ENCODE peak calls at places on chromosomes 2 and 18, in five cellular contexts. Y is H9, H is HFF-Myc, N is neural crest cell, J is foreskin keratinocyte. G is an unnamed sample.
A peak's percentile ranks its signal among the peaks of the same experiment; 100 is the strongest.

GRCh38 chr2:26914963-26915310 is 55.5 kb upstream of the MAPRE3 start:
- DNase-seq in Y (no peak), H (no peak), N (no peak), J (no peak), G (no peak)

GRCh38 chr2:45074713-45075112 is 65.5 kb upstream of the SIX2 start:
- DNase-seq in Y (peak; percentile 15), H (no peak), N (no peak), J (no peak), G (no peak)

GRCh38 chr2:177393381-177393780 is 808 bp downstream of the AGPS start:
- DNase-seq in Y (no peak), H (no peak), N (no peak), J (no peak), G (no peak)

GRCh38 chr2:15311926-15312325 is 249.2 kb downstream of the NBAS start:
- DNase-seq in Y (no peak), H (no peak), N (no peak), J (no peak), G (no peak)

GRCh38 chr2:217703102-217703501 is 299.7 kb downstream of the TNS1 start:
- DNase-seq in Y (no peak), H (no peak), N (no peak), J (no peak), G (no peak)

GRCh38 chr2:224971214-224971613 is 71.1 kb downstream of the DOCK10 start:
- DNase-seq in Y (peak; percentile 85), H (no peak), N (no peak), J (no peak), G (no peak)

GRCh38 chr2:43610361-43610760 is 14.5 kb upstream of the THADA start:
- DNase-seq in Y (no peak), H (no peak), N (no peak), J (no peak), G (no peak)

GRCh38 chr2:49332415-49332814 is 178.1 kb upstream of the FSHR start:
- DNase-seq in Y (no peak), H (no peak), N (no peak), J (no peak), G (no peak)

GRCh38 chr2:24754985-24755690 is 38.1 kb downstream of the PTRHD1 start:
- DNase-seq in Y (no peak), H (no peak), N (no peak), J (peak; percentile 2), G (no peak)

GRCh38 chr2:10465915-10466314 is 17.8 kb upstream of the ODC1 start:
- DNase-seq in Y (no peak), H (no peak), N (no peak), J (no peak), G (no peak)

GRCh38 chr2:216315817-216316603 is 56.3 kb downstream of the MARCHF4 start:
- DNase-seq in Y (peak; percentile 42), H (no peak), N (peak; percentile 20), J (peak; percentile 58), G (peak; percentile 26)

GRCh38 chr2:53670351-53670750 is 97.3 kb upstream of the CHAC2 start:
- DNase-seq in Y (no peak), H (no peak), N (no peak), J (no peak), G (no peak)

GRCh38 chr18:49628119-49628518 is 66.3 kb downstream of the LIPG start:
- DNase-seq in Y (no peak), H (no peak), N (no peak), J (no peak), G (no peak)

GRCh38 chr2:104944495-104944894 is 90.6 kb downstream of the POU3F3 start:
- DNase-seq in Y (no peak), H (no peak), N (peak; percentile 18), J (no peak), G (peak; percentile 39)

GRCh38 chr18:677951-678363 is 20.5 kb downstream of the TYMS start:
- DNase-seq in Y (no peak), H (no peak), N (no peak), J (no peak), G (no peak)

GRCh38 chr2:9102861-9103662 is 99.6 kb upstream of the MBOAT2 start:
- DNase-seq in Y (no peak), H (no peak), N (no peak), J (no peak), G (no peak)

GRCh38 chr2:27264753-27265535 is 2.1 kb upstream of the SLC30A3 start:
- DNase-seq in Y (peak; percentile 89), H (no peak), N (peak; percentile 76), J (no peak), G (peak; percentile 84)

GRCh38 chr2:121390082-121390481 is 105.1 kb upstream of the TFCP2L1 start:
- DNase-seq in Y (no peak), H (no peak), N (no peak), J (no peak), G (no peak)

GRCh38 chr2:223760838-223761502 is 76.4 kb downstream of the AP1S3 start:
- DNase-seq in Y (peak; percentile 47), H (peak; percentile 54), N (no peak), J (peak; percentile 92), G (no peak)

GRCh38 chr18:74166397-74166796 is 18.1 kb downstream of the TIMM21 start:
- DNase-seq in Y (no peak), H (no peak), N (no peak), J (no peak), G (no peak)

GRCh38 chr2:118658581-118659248 is 188.7 kb downstream of the EN1 start:
- DNase-seq in Y (no peak), H (peak; percentile 71), N (no peak), J (no peak), G (no peak)

GRCh38 chr2:205721057-205721767 is 38.9 kb downstream of the NRP2 start:
- DNase-seq in Y (peak; percentile 43), H (no peak), N (peak; percentile 42), J (no peak), G (no peak)

GRCh38 chr2:201661366-201661765 is 18.1 kb upstream of the TMEM237 start:
- DNase-seq in Y (no peak), H (no peak), N (no peak), J (no peak), G (no peak)

GRCh38 chr2:127410871-127411396 is 7.3 kb upstream of the PROC start:
- DNase-seq in Y (no peak), H (peak; percentile 68), N (no peak), J (no peak), G (no peak)

GRCh38 chr2:215003001-215003400 is 135.4 kb downstream of the ABCA12 start:
- DNase-seq in Y (no peak), H (no peak), N (no peak), J (no peak), G (peak; percentile 36)

GRCh38 chr18:63974991-63975390 is 5.1 kb downstream of the SERPINB8 start:
- DNase-seq in Y (no peak), H (no peak), N (no peak), J (no peak), G (no peak)

GRCh38 chr2:155792666-155793065 is 539.9 kb downstream of the NR4A2 start:
- DNase-seq in Y (no peak), H (no peak), N (no peak), J (no peak), G (no peak)

GRCh38 chr18:58263733-58264469 is 219.9 kb downstream of the NEDD4L start:
- DNase-seq in Y (no peak), H (no peak), N (no peak), J (no peak), G (no peak)

GRCh38 chr2:150376627-150377335 is 110.7 kb downstream of the RND3 start:
- DNase-seq in Y (no peak), H (no peak), N (peak; percentile 6), J (no peak), G (peak; percentile 48)

GRCh38 chr2:241811209-241811951 is 2.4 kb downstream of the NEU4 start:
- DNase-seq in Y (no peak), H (no peak), N (no peak), J (no peak), G (peak; percentile 2)

GRCh38 chr18:47970664-47971523 is 40.4 kb upstream of the SMAD2 start:
- DNase-seq in Y (no peak), H (no peak), N (no peak), J (no peak), G (no peak)

GRCh38 chr2:44051948-44052347 is 56.2 kb upstream of the LRPPRC start:
- DNase-seq in Y (peak; percentile 45), H (no peak), N (no peak), J (no peak), G (no peak)

GRCh38 chr2:8539743-8540551 is 141.9 kb upstream of the ID2 start:
- DNase-seq in Y (peak; percentile 65), H (no peak), N (no peak), J (no peak), G (no peak)

GRCh38 chr2:46276652-46277051 is 20.6 kb upstream of the EPAS1 start:
- DNase-seq in Y (no peak), H (no peak), N (no peak), J (no peak), G (no peak)

GRCh38 chr2:75808793-75809535 is 98.2 kb upstream of the GCFC2 start:
- DNase-seq in Y (no peak), H (no peak), N (no peak), J (no peak), G (no peak)

GRCh38 chr2:47307066-47307465 is 95.9 kb upstream of the MSH2 start:
- DNase-seq in Y (no peak), H (no peak), N (no peak), J (no peak), G (no peak)

GRCh38 chr18:48894799-48895346 is 55.9 kb downstream of the SMAD7 start:
- DNase-seq in Y (no peak), H (no peak), N (no peak), J (no peak), G (no peak)

GRCh38 chr18:68330658-68331057 is 384.2 kb downstream of the TMX3 start:
- DNase-seq in Y (no peak), H (no peak), N (no peak), J (no peak), G (no peak)
- TF ChIP-seq CTCF in Y (peak; percentile 35), H (no peak), N (peak; percentile 37), J (no peak), G (no peak)

GRCh38 chr2:55107428-55107827 is 57.2 kb upstream of the RTN4 start:
- DNase-seq in Y (no peak), H (no peak), N (no peak), J (no peak), G (no peak)
- TF ChIP-seq CTCF in Y (no peak), H (no peak), N (no peak), J (no peak), G (no peak)

DNA sequence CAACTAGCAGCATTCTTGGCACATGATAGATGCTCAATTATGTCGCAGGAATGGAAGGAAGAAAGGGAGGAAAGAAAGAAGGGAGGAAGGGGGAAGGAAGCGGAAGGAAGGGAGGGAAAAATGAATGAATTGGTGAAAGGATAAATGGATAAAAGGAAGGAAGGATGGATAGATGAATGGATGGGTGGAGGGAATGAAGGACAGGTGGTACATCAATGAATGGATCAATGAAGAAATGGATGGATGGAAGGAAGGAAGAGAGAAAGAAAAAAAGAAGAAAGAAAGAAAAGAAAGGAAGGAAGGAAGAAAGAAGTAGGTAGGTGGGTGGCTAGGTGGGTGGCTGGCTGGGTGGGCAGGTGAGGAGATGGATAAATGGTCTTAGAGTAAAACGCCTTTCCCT is 56.8 kb downstream of the TWIST2 start:
- DNase-seq in Y (no peak), H (no peak), N (no peak), J (no peak), G (no peak)
- TF ChIP-seq CTCF in Y (no peak), H (no peak), N (no peak), J (no peak), G (no peak)

DNA sequence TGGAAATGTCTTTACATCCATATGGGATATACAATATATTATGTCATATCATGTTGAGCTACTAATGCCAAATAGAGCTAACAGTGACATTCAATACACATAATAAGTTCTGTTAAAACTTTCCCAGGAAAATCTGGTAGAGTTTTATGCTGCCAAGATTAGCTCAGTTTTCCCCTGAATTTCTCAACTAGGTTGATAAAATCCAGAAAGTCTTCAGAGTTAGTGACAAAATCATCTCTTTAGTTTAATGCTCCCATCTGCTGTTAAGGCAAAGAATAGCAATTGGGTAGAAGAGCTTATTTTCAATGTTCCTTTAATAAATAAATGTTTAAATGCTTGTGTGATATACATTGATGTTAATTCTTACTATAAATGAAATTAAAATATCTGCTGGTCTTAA is 10.0 kb downstream of the COL3A1 start:
- DNase-seq in Y (no peak), H (no peak), N (no peak), J (no peak), G (no peak)
- TF ChIP-seq CTCF in Y (peak; percentile 32), H (no peak), N (no peak), J (peak; percentile 62), G (no peak)